ENCODE peak calls at places on chromosomes 5 and 9, in eight cellular contexts. R, K, F, M, S, W, T and G are unnamed samples.

GRCh38 chr5:40226906-40227305 is 452.8 kb upstream of the PTGER4 start:
- DNase-seq in W (no peak), F (no peak), T (no peak), R (no peak), M (no peak), K (no peak), S (no peak), G (no peak)

GRCh38 chr5:178297751-178298150 is 65.1 kb upstream of the PHYKPL start:
- DNase-seq in F (no peak), W (no peak), T (no peak), K (no peak), M (no peak), S (no peak), R (no peak), G (no peak)

GRCh38 chr5:172450453-172450852 is 3.9 kb downstream of the SH3PXD2B start:
- DNase-seq in K (no peak), F (no peak), T (no peak), R (no peak), M (no peak), S (no peak), W (no peak), G (no peak)

GRCh38 chr5:12623408-12623807 is 719.2 kb upstream of the CTNND2 start:
- DNase-seq in M (no peak), F (no peak), S (no peak), T (no peak), K (no peak), R (no peak), W (no peak), G (no peak)

GRCh38 chr9:69027355-69028097 is 8.0 kb upstream of the FXN start:
- DNase-seq in W (no peak), R (peak), M (no peak), T (peak), K (peak), S (no peak), F (peak), G (no peak)

GRCh38 chr5:85732185-85732584 is 885.6 kb upstream of the COX7C start:
- DNase-seq in T (no peak), W (no peak), M (no peak), S (no peak), R (no peak), F (no peak), K (no peak), G (no peak)

GRCh38 chr5:146562461-146562860 is 46.5 kb upstream of the GPR151 start:
- DNase-seq in K (no peak), F (no peak), M (no peak), T (no peak), S (no peak), W (no peak), R (no peak), G (no peak)

GRCh38 chr9:1575939-1576338 is 439.2 kb upstream of the SMARCA2 start:
- DNase-seq in F (no peak), W (no peak), K (no peak), R (no peak), S (no peak), T (no peak), M (no peak), G (no peak)

GRCh38 chr5:10233505-10233904 is 16.2 kb downstream of the ATPSCKMT start:
- DNase-seq in F (peak), R (no peak), M (no peak), K (peak), T (peak), S (no peak), W (peak), G (peak)

GRCh38 chr9:30065888-30066287 is 2318.6 kb upstream of the ACO1 start:
- DNase-seq in M (no peak), W (no peak), F (no peak), K (no peak), R (no peak), S (no peak), T (no peak), G (no peak)

GRCh38 chr5:147479431-147479830 is 30.4 kb downstream of the DPYSL3 start:
- DNase-seq in W (no peak), S (no peak), K (peak), F (no peak), T (no peak), R (no peak), M (no peak), G (no peak)

GRCh38 chr9:89955144-89955543 is 350.3 kb downstream of the GADD45G start:
- DNase-seq in M (no peak), W (no peak), R (no peak), F (no peak), S (no peak), T (no peak), K (no peak), G (no peak)

GRCh38 chr5:138636401-138636944 is 61.3 kb upstream of the HSPA9 start:
- DNase-seq in R (no peak), M (no peak), T (no peak), W (no peak), S (no peak), K (no peak), F (no peak), G (no peak)

GRCh38 chr5:154967419-154968024 is 26.6 kb downstream of the MRPL22 start:
- DNase-seq in F (peak), K (no peak), S (no peak), W (no peak), T (peak), R (no peak), M (no peak), G (no peak)

GRCh38 chr9:99006979-99007378 is 63.3 kb downstream of the COL15A1 start:
- DNase-seq in K (no peak), T (no peak), F (no peak), R (no peak), M (no peak), S (no peak), W (no peak), G (no peak)

GRCh38 chr5:129110742-129111141 is 16.2 kb downstream of the ISOC1 start:
- DNase-seq in T (no peak), W (no peak), M (no peak), R (no peak), S (no peak), F (peak), K (no peak), G (no peak)

GRCh38 chr5:132260051-132260450 is 2.6 kb downstream of the PDLIM4 start:
- DNase-seq in M (no peak), W (no peak), T (no peak), K (peak), F (no peak), R (no peak), S (no peak), G (no peak)

GRCh38 chr5:107674655-107675054 is 3.9 kb upstream of the EFNA5 start:
- DNase-seq in M (no peak), R (no peak), S (no peak), F (no peak), W (no peak), K (no peak), T (no peak), G (no peak)

GRCh38 chr5:169299146-169299545 is 1.8 kb downstream of the SLIT3 start:
- DNase-seq in S (no peak), K (no peak), M (no peak), W (no peak), R (no peak), F (no peak), T (no peak), G (no peak)

GRCh38 chr9:70120834-70121510 is 77.3 kb downstream of the MAMDC2 start:
- DNase-seq in S (no peak), T (no peak), W (peak), R (peak), K (peak), M (no peak), F (peak), G (peak)

GRCh38 chr5:124698774-124699173 is 47.7 kb downstream of the ZNF608 start:
- DNase-seq in W (no peak), S (no peak), R (no peak), F (peak), M (no peak), T (no peak), K (peak), G (peak)

GRCh38 chr9:92975452-92975770 is 28.1 kb downstream of the FGD3 start:
- DNase-seq in R (no peak), S (no peak), T (no peak), W (no peak), M (no peak), K (no peak), F (no peak), G (no peak)

GRCh38 chr5:104363567-104363966 is 801.0 kb upstream of the NUDT12 start:
- DNase-seq in R (no peak), T (no peak), S (no peak), W (no peak), K (no peak), F (no peak), M (no peak), G (no peak)
- H3K4me3 ChIP-seq in R (no peak), T (no peak), S (no peak), W (no peak), K (no peak), F (no peak), M (no peak), G (no peak)

GRCh38 chr9:122193651-122194050 is 33.9 kb downstream of the MORN5 start:
- DNase-seq in R (no peak), W (no peak), S (no peak), M (no peak), F (no peak), K (no peak), T (no peak), G (no peak)

GRCh38 chr9:122190597-122191381 is 31.1 kb downstream of the MORN5 start:
- DNase-seq in M (no peak), F (peak), K (no peak), R (no peak), W (no peak), S (peak), T (peak), G (no peak)

GRCh38 chr9:122191519-122191918 is 31.8 kb downstream of the MORN5 start:
- DNase-seq in W (no peak), S (no peak), M (no peak), K (no peak), T (no peak), F (no peak), R (no peak), G (no peak)

GRCh38 chr9:122192914-122193525 is 33.3 kb downstream of the MORN5 start:
- DNase-seq in W (no peak), R (no peak), S (no peak), F (no peak), T (no peak), M (no peak), K (no peak), G (no peak)

GRCh38 chr9:122192261-122192875 is 32.7 kb downstream of the MORN5 start:
- DNase-seq in F (no peak), M (no peak), R (no peak), S (peak), T (no peak), W (no peak), K (no peak), G (no peak)
- TF ChIP-seq CTCF in F (no peak), M (no peak), R (no peak), S (no peak), T (no peak), W (no peak), K (no peak), G (no peak)

GRCh38 chr5:59040007-59040803 is 457.3 kb downstream of the RAB3C start:
- DNase-seq in M (no peak), F (no peak), S (no peak), R (no peak), K (no peak), T (no peak), W (no peak), G (no peak)
- H3K4me3 ChIP-seq in M (peak), F (peak), S (peak), R (peak), K (peak), T (peak), W (peak), G (peak)

GRCh38 chr5:156477196-156477595 is 150.2 kb downstream of the SGCD start:
- DNase-seq in M (no peak), K (no peak), R (no peak), F (no peak), W (no peak), S (no peak), T (no peak), G (no peak)

GRCh38 chr5:156474251-156474650 is 147.3 kb downstream of the SGCD start:
- DNase-seq in W (no peak), M (no peak), R (no peak), T (peak), F (peak), K (peak), S (no peak), G (no peak)

GRCh38 chr5:156475182-156475830 is 148.3 kb downstream of the SGCD start:
- DNase-seq in W (no peak), M (no peak), S (no peak), F (no peak), R (no peak), K (no peak), T (no peak), G (no peak)

GRCh38 chr5:156476704-156477103 is 149.7 kb downstream of the SGCD start:
- DNase-seq in F (no peak), M (no peak), R (no peak), W (no peak), K (no peak), T (no peak), S (no peak), G (no peak)

DNA sequence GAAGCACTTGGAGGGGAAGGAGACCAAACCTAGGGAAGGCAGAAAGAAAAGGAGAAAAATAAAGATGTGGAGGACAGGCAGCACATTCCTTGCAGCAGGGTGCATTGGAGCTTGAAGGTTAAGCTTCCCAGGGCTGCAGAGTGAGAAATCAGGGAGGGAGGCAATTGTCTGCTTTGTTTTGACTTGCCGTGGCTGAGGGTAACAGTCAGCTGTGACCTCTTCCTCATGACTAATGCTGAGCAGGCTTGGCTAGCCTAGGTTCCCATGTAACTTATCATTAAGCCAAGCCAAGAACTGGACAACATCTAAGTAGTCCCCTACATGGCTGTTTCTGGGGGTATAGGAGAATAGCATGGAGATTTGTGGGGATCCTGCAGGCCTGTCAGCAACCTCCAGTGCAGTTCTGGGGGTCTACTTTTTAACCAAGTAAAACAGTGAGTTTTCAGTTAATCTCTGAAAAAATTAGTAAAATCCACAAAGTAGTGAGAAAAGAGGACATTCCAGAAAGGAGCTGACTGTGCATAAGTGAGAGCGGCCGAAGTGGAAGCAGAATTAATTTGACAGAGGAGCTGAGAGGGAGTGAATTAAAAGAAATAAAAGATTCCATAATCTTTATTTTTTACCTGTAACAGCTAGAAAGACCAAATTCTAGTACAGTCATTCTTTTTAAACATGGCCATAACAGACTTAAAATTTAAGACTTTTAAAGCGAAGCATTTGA is 149.0 kb downstream of the SGCD start:
- DNase-seq in R (peak), S (no peak), W (peak), K (peak), T (peak), M (no peak), F (peak), G (peak)
- TF ChIP-seq CTCF in R (no peak), S (no peak), W (peak), K (no peak), T (no peak), M (no peak), F (peak), G (peak)

GRCh38 chr9:86942352-86943222 is 4.7 kb downstream of the GAS1 start:
- DNase-seq in K (no peak), T (no peak), F (no peak), R (no peak), M (no peak), S (no peak), W (no peak), G (no peak)
- H3K4me3 ChIP-seq in K (no peak), T (no peak), F (no peak), R (no peak), M (no peak), S (no peak), W (no peak), G (no peak)

GRCh38 chr5:135034963-135035677 is 1.1 kb upstream of the PITX1 start:
- DNase-seq in S (no peak), T (no peak), W (no peak), M (no peak), K (no peak), F (no peak), R (no peak), G (no peak)
- TF ChIP-seq CTCF in S (no peak), T (no peak), W (no peak), M (no peak), K (no peak), F (no peak), R (no peak), G (no peak)

DNA sequence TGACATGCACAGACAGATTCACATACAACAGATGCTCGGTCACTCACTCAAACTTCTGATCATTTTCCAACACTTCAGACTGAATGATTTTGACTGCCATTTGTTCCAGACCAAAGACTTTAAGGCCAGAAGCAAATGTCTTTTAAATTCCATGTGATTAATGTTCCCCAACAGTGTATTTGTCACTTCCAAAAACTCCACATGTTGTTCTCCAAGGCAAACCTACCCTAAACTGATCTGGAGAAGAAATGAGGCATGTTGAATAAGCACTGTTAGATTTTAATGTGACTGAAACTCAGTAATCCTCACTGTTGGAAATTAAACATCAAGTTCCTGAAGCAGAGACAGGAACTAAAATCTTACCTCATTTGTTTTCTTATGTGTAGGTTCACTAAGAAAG is 366.7 kb downstream of the GABRG2 start:
- DNase-seq in W (no peak), R (no peak), S (no peak), M (no peak), F (no peak), T (no peak), K (no peak), G (no peak)
- H3K4me3 ChIP-seq in W (no peak), R (no peak), S (no peak), M (peak), F (no peak), T (no peak), K (no peak), G (no peak)

DNA sequence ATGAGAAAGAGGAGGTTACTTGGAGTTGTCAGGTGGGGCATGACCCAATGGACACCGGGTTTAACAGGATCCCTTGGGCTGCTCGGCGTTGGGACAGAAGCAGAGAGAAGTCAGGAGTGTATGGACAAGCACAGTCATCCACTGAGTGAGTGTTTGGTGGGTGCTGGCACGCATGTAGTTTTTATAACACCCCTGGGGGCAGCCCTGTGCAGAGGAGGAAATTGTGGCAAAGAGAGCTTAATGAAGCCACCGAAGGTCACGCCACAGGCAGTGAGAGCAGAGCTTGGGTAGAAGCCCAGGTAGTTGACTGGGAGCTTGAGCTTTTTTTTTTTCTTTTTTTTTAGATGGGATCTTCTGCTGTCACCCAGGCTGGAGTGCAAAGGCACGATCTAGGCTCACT is 43.2 kb upstream of the IER5L start:
- DNase-seq in T (no peak), K (no peak), R (no peak), S (no peak), W (peak), M (no peak), F (no peak), G (no peak)
- TF ChIP-seq CTCF in T (no peak), K (no peak), R (no peak), S (no peak), W (no peak), M (no peak), F (no peak), G (no peak)